ENCODE peak calls at places on chromosomes 13 and 19, in nine cellular contexts. E is neuronal stem cell, K is NAMALWA, Q is amniotic stem cell, T is DMS 273 treated with DMSO at 0.1 percent for 48 hours, D is ovary, Z is AG08396, P is HuH-7, W is amygdala. F is an unnamed sample.

GRCh38 chr19:45955905-45956608 is 17.6 kb downstream of the NOVA2 start:
- DNase-seq in E (no peak), K (no peak), Q (no peak), T (no peak), D (peak; percentile 35), Z (no peak), P (no peak), W (peak; percentile 83), F (no peak)

GRCh38 chr19:13162749-13163608 is 12.8 kb downstream of the IER2 start:
- DNase-seq in E (peak; percentile 93), K (peak; percentile 78), Q (peak; percentile 93), T (peak; percentile 88), D (peak; percentile 98), Z (peak; percentile 91), P (no peak), W (peak; percentile 85), F (peak; percentile 91)

GRCh38 chr13:31067416-31068118 is 94.1 kb downstream of the HSPH1 start:
- DNase-seq in E (no peak), K (no peak), Q (no peak), T (no peak), D (no peak), Z (peak; percentile 38), P (no peak), W (no peak), F (no peak)

GRCh38 chr19:3073159-3073563 is 10.9 kb upstream of the TLE5 start:
- DNase-seq in E (no peak), K (no peak), Q (no peak), T (peak; percentile 86), D (peak; percentile 63), Z (peak; percentile 83), P (no peak), W (no peak), F (peak; percentile 78)

GRCh38 chr13:76225815-76226489 is 589.8 kb downstream of the LMO7 start:
- DNase-seq in E (peak; percentile 6), K (no peak), Q (no peak), T (no peak), D (no peak), Z (peak; percentile 16), P (no peak), W (no peak), F (no peak)

GRCh38 chr19:45103200-45103624 is 10.2 kb downstream of the PPP1R37 start:
- DNase-seq in E (no peak), K (no peak), Q (no peak), T (no peak), D (no peak), Z (no peak), P (no peak), W (peak; percentile 52), F (no peak)

GRCh38 chr13:78999494-78999893 is 340.5 kb upstream of the OBI1 start:
- DNase-seq in E (no peak), K (no peak), Q (no peak), T (no peak), D (no peak), Z (no peak), P (no peak), W (no peak), F (no peak)

GRCh38 chr19:55304279-55304978 is 20.6 kb downstream of the BRSK1 start:
- DNase-seq in E (no peak), K (peak; percentile 65), Q (no peak), T (no peak), D (peak; percentile 45), Z (peak; percentile 51), P (peak; percentile 93), W (no peak), F (peak; percentile 71)

GRCh38 chr19:55391191-55391670 is 5.5 kb downstream of the RPL28 start:
- DNase-seq in E (no peak), K (peak; percentile 51), Q (no peak), T (no peak), D (no peak), Z (no peak), P (no peak), W (no peak), F (no peak)

GRCh38 chr13:103671547-103671946 is 605.3 kb upstream of the SLC10A2 start:
- DNase-seq in E (no peak), K (no peak), Q (no peak), T (no peak), D (no peak), Z (no peak), P (no peak), W (no peak), F (no peak)

GRCh38 chr13:114319441-114319871 is 5.2 kb downstream of the CHAMP1 start:
- DNase-seq in E (no peak), K (no peak), Q (peak; percentile 26), T (no peak), D (no peak), Z (peak; percentile 73), P (no peak), W (no peak), F (no peak)

GRCh38 chr19:45350477-45351058 is 10.0 kb downstream of the KLC3 start:
- DNase-seq in E (no peak), K (no peak), Q (no peak), T (no peak), D (no peak), Z (no peak), P (no peak), W (no peak), F (no peak)

GRCh38 chr19:3324405-3324856 is 42.0 kb upstream of the NFIC start:
- DNase-seq in E (no peak), K (peak; percentile 70), Q (no peak), T (no peak), D (peak; percentile 66), Z (peak; percentile 63), P (peak; percentile 81), W (no peak), F (peak; percentile 76)

GRCh38 chr13:40442826-40443225 is 223.6 kb downstream of the FOXO1 start:
- DNase-seq in E (no peak), K (no peak), Q (no peak), T (no peak), D (no peak), Z (no peak), P (no peak), W (no peak), F (no peak)

F was measured in HEK293T.